ENCODE peak calls at places on chromosomes 4 and X, in four cellular contexts. B, G, K and Y are unnamed samples.
A peak's percentile ranks its signal among the peaks of the same experiment; 100 is the strongest.

GRCh38 chrX:151982217-151982616 is 7.7 kb upstream of the GABRE start:
- DNase-seq in B (peak; percentile 36), K (no peak), G (no peak), Y (no peak)

GRCh38 chrX:54423161-54423888 is 16.9 kb upstream of the TSR2 start:
- DNase-seq in B (no peak), K (peak; percentile 62), G (no peak), Y (peak; percentile 66)

GRCh38 chr4:150217192-150217591 is 138.9 kb downstream of the DCLK2 start:
- DNase-seq in B (peak; percentile 87), K (no peak), G (no peak), Y (peak; percentile 65)

GRCh38 chr4:108270466-108271450 is 102.0 kb upstream of the LEF1 start:
- DNase-seq in K (no peak), B (peak; percentile 94), G (no peak), Y (no peak)

GRCh38 chr4:108512615-108513505 is 107.5 kb upstream of the RPL34 start:
- DNase-seq in G (peak; percentile 15), K (peak; percentile 62), B (peak; percentile 66), Y (peak; percentile 78)

GRCh38 chrX:50903387-50904027 is 7.0 kb upstream of the BMP15 start:
- DNase-seq in G (no peak), B (peak; percentile 26), K (no peak), Y (peak; percentile 59)

GRCh38 chr4:56681158-56681848 is at the start of gene HOPX:
- DNase-seq in K (no peak), B (no peak), G (no peak), Y (peak; percentile 44)

GRCh38 chr4:68874507-68874906 is 58.7 kb downstream of the UGT2B10 start:
- DNase-seq in G (no peak), B (no peak), K (no peak), Y (no peak)

GRCh38 chr4:169253904-169254303 is 16.9 kb downstream of the SH3RF1 start:
- DNase-seq in G (no peak), B (peak; percentile 94), K (no peak), Y (no peak)

GRCh38 chr4:3640587-3640962 is 108.4 kb upstream of the LRPAP1 start:
- DNase-seq in G (no peak), B (peak; percentile 4), K (no peak), Y (no peak)

GRCh38 chr4:150078041-150078995 is at the start of gene DCLK2:
- DNase-seq in K (peak; percentile 75), G (peak; percentile 3), B (peak; percentile 87), Y (peak; percentile 56)

GRCh38 chr4:31071807-31072486 is 351.8 kb downstream of the PCDH7 start:
- DNase-seq in B (peak; percentile 15), G (no peak), K (no peak), Y (no peak)

GRCh38 chr4:153989505-153989904 is 200.6 kb upstream of the SFRP2 start:
- DNase-seq in B (no peak), K (no peak), G (no peak), Y (no peak)

DNA sequence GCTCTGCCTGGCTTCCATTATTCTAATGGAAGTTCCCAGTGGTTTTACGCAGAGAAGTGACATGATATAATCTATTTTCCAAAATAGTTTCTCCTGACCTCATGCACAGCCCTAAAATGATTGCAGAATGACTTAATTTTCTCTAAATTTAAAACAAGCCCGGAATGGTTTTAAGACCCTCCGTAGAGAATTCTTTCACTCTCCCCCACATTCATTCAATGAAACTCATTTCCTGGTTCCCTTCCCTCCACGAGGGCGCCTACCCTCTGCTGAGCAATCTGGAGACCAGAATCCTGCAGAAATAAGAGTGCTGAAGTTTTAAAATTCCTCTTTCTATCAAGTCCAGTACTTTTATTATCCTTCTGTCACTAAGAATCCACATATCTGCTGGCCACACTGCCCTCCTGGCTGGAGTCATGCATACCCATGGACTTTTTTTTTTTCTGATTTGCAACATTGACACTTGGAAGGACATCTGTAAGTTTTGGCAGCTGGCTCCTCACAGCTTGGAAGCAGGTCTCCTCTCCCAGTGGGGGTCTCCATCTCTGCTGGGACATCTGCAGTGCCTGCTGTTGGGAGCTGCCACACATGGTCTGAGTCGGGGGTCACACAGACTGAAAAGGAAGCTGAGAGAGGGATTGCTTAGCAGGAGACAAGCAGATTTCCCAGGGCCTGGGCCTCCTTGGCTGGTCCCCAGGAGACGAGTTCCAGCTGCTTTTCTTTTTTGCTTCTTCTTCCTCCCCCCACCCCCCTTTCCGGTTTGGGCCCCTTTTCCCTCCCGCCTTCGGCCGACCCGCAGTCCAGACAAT is 86.1 kb downstream of the SOWAHB start:
- DNase-seq in G (no peak), B (peak; percentile 69), K (peak; percentile 28), Y (peak; percentile 74)
- H2BK120ac ChIP-seq in G (no peak overlapping the region), B (peak overlapping the region; percentile 78), K (no peak overlapping the region), Y (no peak overlapping the region)

GRCh38 chrX:2137882-2138281 is 362.9 kb downstream of the DHRSX start:
- DNase-seq in B (no peak), K (no peak), G (no peak), Y (no peak)

GRCh38 chrX:2136848-2137247 is 363.9 kb downstream of the DHRSX start:
- DNase-seq in G (no peak), B (no peak), K (no peak), Y (no peak)

GRCh38 chrX:2135421-2135820 is 365.4 kb downstream of the DHRSX start:
- DNase-seq in B (no peak), K (no peak), G (no peak), Y (no peak)

GRCh38 chrX:2134782-2135181 is 366.0 kb downstream of the DHRSX start:
- DNase-seq in K (no peak), B (no peak), G (no peak), Y (no peak)
- H3K56ac ChIP-seq in K (no peak overlapping the region), B (no peak overlapping the region), G (no peak overlapping the region), Y (no peak overlapping the region)

GRCh38 chr4:122833999-122834398 is 7.4 kb downstream of the FGF2 start:
- DNase-seq in G (no peak), B (no peak), K (no peak), Y (no peak)
- H3K9ac ChIP-seq in G (no peak overlapping the region), B (no peak overlapping the region), K (no peak overlapping the region), Y (no peak overlapping the region)

DNA sequence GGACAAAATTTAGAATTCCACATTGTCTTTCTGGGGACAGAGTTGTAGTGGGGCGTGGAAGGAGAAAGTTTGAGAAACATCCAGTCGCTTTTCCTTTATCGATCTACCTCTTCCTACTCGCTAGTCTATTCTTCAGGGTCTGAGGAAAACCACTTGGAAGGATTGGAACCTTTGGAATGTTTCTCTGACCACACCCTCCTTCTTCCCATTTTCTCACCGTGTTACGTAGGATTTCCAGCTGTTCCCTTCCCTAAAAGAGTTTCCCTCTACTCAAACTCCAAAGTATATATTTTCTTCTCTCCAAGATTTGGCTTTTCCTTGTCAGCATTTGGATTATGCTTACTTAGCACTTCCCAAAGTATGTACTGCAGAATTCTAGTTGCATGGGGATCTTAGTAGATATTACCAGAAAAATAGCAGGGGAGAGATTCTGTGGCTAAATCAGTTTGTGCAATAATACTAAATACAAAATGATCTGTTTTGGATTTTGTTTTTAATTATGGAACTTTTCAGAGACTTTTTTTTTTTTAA is 4.9 kb downstream of the ENPEP start:
- DNase-seq in G (no peak), K (no peak), B (no peak), Y (peak; percentile 74)
- H2BK120ac ChIP-seq in G (no peak overlapping the region), K (no peak overlapping the region), B (peak overlapping the region; percentile 55), Y (peak overlapping the region; percentile 12)